ENCODE peak calls at places on chromosomes 4 and X, in six cellular contexts. M is NK-92 treated with Interleukin-12 subunit alpha and Interleukin-12 subunit beta, amount 100 ng/mL, for 24 hours; K is adipocyte; G is MM.1S; J is GDM1; O is NCI-H2171. I is an unnamed sample.
A peak's percentile ranks its signal among the peaks of the same experiment; 100 is the strongest.

GRCh38 chrX:16825306-16826035 is 39.2 kb downstream of the TXLNG start:
- DNase-seq in M (no peak), K (no peak), G (no peak), J (no peak), O (no peak), I (no peak)

GRCh38 chr4:1045193-1045594 is 33.8 kb downstream of the FGFRL1 start:
- DNase-seq in M (no peak), K (no peak), G (no peak), J (no peak), O (no peak), I (peak; percentile 7)

GRCh38 chrX:125205084-125205917 is 114.4 kb upstream of the TEX13C start:
- DNase-seq in M (no peak), K (no peak), G (no peak), J (no peak), O (no peak), I (no peak)

GRCh38 chr4:15374697-15375096 is 53.1 kb upstream of the C1QTNF7 start:
- DNase-seq in M (no peak), K (no peak), G (no peak), J (no peak), O (no peak), I (no peak)

GRCh38 chr4:2671267-2671895 is 84.8 kb downstream of the TNIP2 start:
- DNase-seq in M (no peak), K (no peak), G (no peak), J (no peak), O (no peak), I (no peak)

GRCh38 chr4:177001271-177002175 is 208.8 kb upstream of the VEGFC start:
- DNase-seq in M (no peak), K (no peak), G (no peak), J (no peak), O (no peak), I (no peak)

GRCh38 chr4:72991889-72992288 is 77.6 kb downstream of the COX18 start:
- DNase-seq in M (no peak), K (no peak), G (no peak), J (no peak), O (no peak), I (no peak)

GRCh38 chr4:148166132-148166531 is 276.1 kb downstream of the NR3C2 start:
- DNase-seq in M (no peak), K (peak; percentile 75), G (no peak), J (no peak), O (no peak), I (no peak)

GRCh38 chr4:152935138-152935537 is 985 bp upstream of the FHDC1 start:
- DNase-seq in M (no peak), K (peak; percentile 11), G (peak; percentile 61), J (no peak), O (no peak), I (peak; percentile 10)

GRCh38 chrX:26653050-26653449 is 437.1 kb downstream of the MAGEB5 start:
- DNase-seq in M (no peak), K (no peak), G (no peak), J (no peak), O (no peak), I (no peak)

GRCh38 chr4:33512397-33512796 is 2731.9 kb downstream of the ARAP2 start:
- DNase-seq in M (no peak), K (no peak), G (peak; percentile 69), J (peak; percentile 4), O (no peak), I (peak; percentile 38)

GRCh38 chr4:75821966-75822365 is 80.3 kb downstream of the PPEF2 start:
- DNase-seq in M (no peak), K (peak; percentile 29), G (no peak), J (no peak), O (no peak), I (no peak)

GRCh38 chr4:8228319-8229250 is 29.5 kb downstream of the SH3TC1 start:
- DNase-seq in M (no peak), K (peak; percentile 69), G (peak; percentile 91), J (peak; percentile 32), O (peak; percentile 13), I (peak; percentile 84)

GRCh38 chr4:138761638-138762205 is 253.9 kb upstream of the NOCT start:
- DNase-seq in M (no peak), K (no peak), G (no peak), J (no peak), O (no peak), I (no peak)

GRCh38 chrX:39815621-39816020 is 282.1 kb downstream of the BCOR start:
- DNase-seq in M (no peak), K (no peak), G (no peak), J (peak; percentile 80), O (no peak), I (peak; percentile 80)

GRCh38 chrX:65035451-65035779 is 59.2 kb upstream of the ZC4H2 start:
- DNase-seq in M (no peak), K (peak; percentile 47), G (no peak), J (no peak), O (no peak), I (no peak)

GRCh38 chrX:103488332-103488731 is 31.0 kb downstream of the RAB40A start:
- DNase-seq in M (no peak), K (peak; percentile 53), G (no peak), J (no peak), O (no peak), I (peak; percentile 1)

GRCh38 chr4:45122406-45122805 is 396.1 kb upstream of the GNPDA2 start:
- DNase-seq in M (no peak), K (no peak), G (no peak), J (no peak), O (no peak), I (no peak)

GRCh38 chr4:181301735-181302380 is 941.3 kb upstream of the TENM3 start:
- DNase-seq in M (no peak), K (peak; percentile 20), G (peak; percentile 73), J (peak; percentile 12), O (no peak), I (peak; percentile 81)

GRCh38 chrX:13051529-13052172 is 7.2 kb upstream of the FAM9C start:
- DNase-seq in M (no peak), K (no peak), G (no peak), J (no peak), O (no peak), I (peak; percentile 4)

GRCh38 chr4:8013976-8014726 is 74.5 kb upstream of the AFAP1 start:
- DNase-seq in M (no peak), K (no peak), G (no peak), J (no peak), O (no peak), I (no peak)

GRCh38 chr4:182207806-182208483 is 35.3 kb upstream of the TENM3 start:
- DNase-seq in M (no peak), K (peak; percentile 83), G (no peak), J (no peak), O (no peak), I (no peak)

GRCh38 chr4:149980941-149981340 is 97.3 kb upstream of the DCLK2 start:
- DNase-seq in M (peak; percentile 3), K (peak; percentile 82), G (peak; percentile 62), J (no peak), O (no peak), I (peak; percentile 77)

GRCh38 chrX:10176121-10177003 is 19.6 kb downstream of the CLCN4 start:
- DNase-seq in M (no peak), K (no peak), G (no peak), J (no peak), O (peak; percentile 5), I (no peak)

GRCh38 chr4:21593268-21594002 is 355.1 kb downstream of the KCNIP4 start:
- DNase-seq in M (no peak), K (peak; percentile 29), G (no peak), J (no peak), O (no peak), I (no peak)

GRCh38 chrX:39907964-39908616 is 189.7 kb downstream of the BCOR start:
- DNase-seq in M (no peak), K (peak; percentile 87), G (no peak), J (no peak), O (no peak), I (no peak)

GRCh38 chrX:16807548-16807947 is 21.3 kb downstream of the TXLNG start:
- DNase-seq in M (no peak), K (peak; percentile 68), G (no peak), J (no peak), O (no peak), I (no peak)

GRCh38 chrX:13007519-13008188 is 32.7 kb downstream of the TMSB4X start:
- DNase-seq in M (no peak), K (peak; percentile 87), G (no peak), J (no peak), O (no peak), I (no peak)

GRCh38 chr4:176601156-176601555 is 191.6 kb downstream of the VEGFC start:
- DNase-seq in M (no peak), K (no peak), G (no peak), J (no peak), O (no peak), I (no peak)

GRCh38 chr4:99915449-99915848 is 21.2 kb upstream of the LAMTOR3 start:
- DNase-seq in M (no peak), K (no peak), G (no peak), J (no peak), O (no peak), I (no peak)

GRCh38 chrX:154029439-154029838 is 9.7 kb upstream of the IRAK1 start:
- DNase-seq in M (no peak), K (no peak), G (no peak), J (no peak), O (no peak), I (no peak)

GRCh38 chrX:16659326-16659725 is 9.4 kb downstream of the S100G start:
- DNase-seq in M (no peak), K (no peak), G (no peak), J (no peak), O (no peak), I (no peak)

GRCh38 chr4:139227729-139228404 is 50.8 kb upstream of the ELF2 start:
- DNase-seq in M (no peak), K (no peak), G (peak; percentile 66), J (peak; percentile 8), O (no peak), I (peak; percentile 63)

GRCh38 chr4:3812211-3812934 is 46.2 kb downstream of the ADRA2C start:
- DNase-seq in M (no peak), K (no peak), G (no peak), J (no peak), O (no peak), I (no peak)

GRCh38 chr4:74330295-74330750 is 22.1 kb downstream of the EPGN start:
- DNase-seq in M (no peak), K (no peak), G (no peak), J (peak; percentile 26), O (no peak), I (no peak)

GRCh38 chr4:3348621-3349020 is 55.8 kb downstream of the RGS12 start:
- DNase-seq in M (no peak), K (no peak), G (no peak), J (no peak), O (no peak), I (no peak)

GRCh38 chrX:136936183-136936549 is 55.6 kb upstream of the RBMX start:
- DNase-seq in M (no peak), K (no peak), G (no peak), J (no peak), O (no peak), I (no peak)

GRCh38 chr4:94508256-94508655 is 56.5 kb downstream of the PDLIM5 start:
- DNase-seq in M (no peak), K (no peak), G (no peak), J (no peak), O (no peak), I (no peak)

GRCh38 chrX:139058831-139059495 is 347.4 kb upstream of the FGF13 start:
- DNase-seq in M (no peak), K (no peak), G (no peak), J (no peak), O (no peak), I (no peak)

GRCh38 chr4:140884431-140885058 is 128.4 kb upstream of the TBC1D9 start:
- DNase-seq in M (peak; percentile 2), K (peak; percentile 67), G (peak; percentile 78), J (peak; percentile 25), O (peak; percentile 20), I (peak; percentile 85)

I was measured in NAMALWA.